ENCODE peak calls at places on chromosomes 2 and 18, in seven cellular contexts. R is amniotic stem cell; S is AG08396; H is IMR-90; P is stimulated activated CD4-positive, alpha-beta T cell treated with anti-CD3 and anti-CD28 coated beads, Interleukin-2, amount 100 ng/mL, for 48 hours; J is Peyer's patch; F is GM23338. V is an unnamed sample.
A peak's percentile ranks its signal among the peaks of the same experiment; 100 is the strongest.

GRCh38 chr18:78901923-78902794 is 77.5 kb upstream of the SALL3 start:
- DNase-seq in R (no peak), S (no peak), H (no peak), P (no peak), J (no peak), F (no peak), V (no peak)

GRCh38 chr2:127153691-127154158 is 46.8 kb upstream of the BIN1 start:
- DNase-seq in R (peak; percentile 60), S (peak; percentile 83), H (peak; percentile 89), P (no peak), J (no peak), F (no peak), V (peak; percentile 80)

GRCh38 chr2:189527812-189528591 is 52.6 kb downstream of the SLC40A1 start:
- DNase-seq in R (no peak), S (no peak), H (no peak), P (no peak), J (no peak), F (no peak), V (no peak)

GRCh38 chr18:28972333-28972732 is 795.4 kb upstream of the CDH2 start:
- DNase-seq in R (no peak), S (no peak), H (no peak), P (no peak), J (no peak), F (no peak), V (no peak)

GRCh38 chr2:24334245-24334633 is 26.1 kb downstream of the ITSN2 start:
- DNase-seq in R (no peak), S (peak; percentile 34), H (peak; percentile 37), P (no peak), J (no peak), F (no peak), V (peak; percentile 47)

GRCh38 chr2:64980192-64980591 is 9.0 kb upstream of the SLC1A4 start:
- DNase-seq in R (no peak), S (no peak), H (no peak), P (no peak), J (no peak), F (no peak), V (no peak)

GRCh38 chr2:1884933-1885580 is 140.7 kb upstream of the PXDN start:
- DNase-seq in R (no peak), S (peak; percentile 39), H (peak; percentile 19), P (no peak), J (no peak), F (no peak), V (peak; percentile 71)

GRCh38 chr2:119011162-119011909 is 69.3 kb downstream of the MARCO start:
- DNase-seq in R (no peak), S (peak; percentile 84), H (peak; percentile 5), P (no peak), J (no peak), F (peak; percentile 88), V (peak; percentile 40)

GRCh38 chr2:160338891-160339290 is 138.8 kb upstream of the ITGB6 start:
- DNase-seq in R (no peak), S (peak; percentile 24), H (peak; percentile 53), P (no peak), J (no peak), F (no peak), V (peak; percentile 64)